ENCODE peak calls at places on chromosome 7, in seven cellular contexts. E is GM13977, P is NCI-H748 treated with DMSO at 0.1 percent for 48 hours, V is DMS53, Q is GM12865, L is fibroblast of the aortic adventitia, T is T-helper 9 cell. U is an unnamed sample.

GRCh38 chr7:84506151-84506550 is 311.6 kb upstream of the SEMA3A start:
- DNase-seq in Q (no peak), T (no peak), E (no peak), V (no peak), L (peak; percentile 6), P (no peak), U (no peak)

GRCh38 chr7:102285541-102286236 is 979 bp upstream of the SH2B2 start:
- DNase-seq in V (peak; percentile 73), E (no peak), P (no peak), L (no peak), Q (no peak), T (no peak), U (no peak)

GRCh38 chr7:140415361-140415760 is 11.5 kb downstream of the RAB19 start:
- DNase-seq in V (no peak), T (no peak), P (no peak), E (no peak), Q (no peak), L (no peak), U (no peak)

GRCh38 chr7:135768467-135768866 is 19.9 kb upstream of the FAM180A start:
- DNase-seq in P (no peak), V (no peak), Q (no peak), T (no peak), E (no peak), L (no peak), U (no peak)

GRCh38 chr7:157579425-157579824 is 242.6 kb downstream of the DNAJB6 start:
- DNase-seq in E (no peak), T (no peak), V (no peak), Q (no peak), L (no peak), P (no peak), U (no peak)

GRCh38 chr7:13908667-13909382 is 80.6 kb downstream of the ETV1 start:
- DNase-seq in T (peak; percentile 5), Q (no peak), P (peak; percentile 97), V (no peak), L (no peak), E (no peak), U (no peak)

GRCh38 chr7:74083928-74084721 is 521 bp downstream of the LIMK1 start:
- DNase-seq in T (no peak), E (no peak), P (no peak), L (peak; percentile 43), V (peak; percentile 91), Q (peak; percentile 22), U (peak; percentile 52)

GRCh38 chr7:117715784-117716445 is 157.3 kb downstream of the CTTNBP2 start:
- DNase-seq in E (peak; percentile 48), P (peak; percentile 75), T (no peak), Q (peak; percentile 65), L (peak; percentile 77), V (peak; percentile 91), U (peak; percentile 2)

GRCh38 chr7:77253151-77253550 is 53.5 kb upstream of the FGL2 start:
- DNase-seq in E (no peak), L (no peak), P (no peak), T (no peak), V (no peak), Q (no peak), U (no peak)

GRCh38 chr7:95529701-95530100 is 44.0 kb downstream of the ASB4 start:
- DNase-seq in V (peak; percentile 92), T (no peak), Q (no peak), L (no peak), E (no peak), P (no peak), U (no peak)